ENCODE peak calls at places on chromosomes 16 and 17, in eight cellular contexts. A, M, U, G, J, I, Z and Q are unnamed samples.

GRCh38 chr16:3607634-3608033 is 3.8 kb downstream of the SLX4 start:
- DNase-seq in M (no peak), U (no peak), Z (no peak), A (no peak), J (no peak), I (no peak), G (no peak), Q (no peak)

GRCh38 chr17:16930571-16931317 is 41.2 kb downstream of the TNFRSF13B start:
- DNase-seq in J (no peak), G (no peak), Z (no peak), I (no peak), U (no peak), A (no peak), M (no peak), Q (no peak)

GRCh38 chr17:34275881-34276280 is 5.9 kb downstream of the CCL7 start:
- DNase-seq in U (no peak), A (no peak), I (peak), Z (no peak), J (no peak), G (no peak), M (no peak), Q (no peak)

GRCh38 chr16:4137438-4137837 is 21.2 kb upstream of the ADCY9 start:
- DNase-seq in J (no peak), A (no peak), Z (no peak), U (no peak), M (no peak), G (no peak), I (no peak), Q (no peak)

GRCh38 chr17:82756166-82756565 is 4.3 kb downstream of the TBCD start:
- DNase-seq in G (no peak), I (no peak), M (no peak), U (no peak), Z (no peak), A (no peak), J (no peak), Q (no peak)

GRCh38 chr17:7883781-7884386 is 4.7 kb upstream of the CHD3 start:
- DNase-seq in U (no peak), G (no peak), J (no peak), M (no peak), Z (peak), A (peak), I (peak), Q (no peak)

GRCh38 chr16:11390573-11391495 is 45.6 kb downstream of the RMI2 start:
- DNase-seq in G (no peak), U (no peak), A (no peak), Z (no peak), I (peak), J (no peak), M (no peak), Q (no peak)

GRCh38 chr16:1979271-1980025 is 1.8 kb downstream of the NOXO1 start:
- DNase-seq in J (no peak), M (no peak), I (peak), A (no peak), U (no peak), Z (no peak), G (no peak), Q (peak)

GRCh38 chr17:19305761-19306159 is 56.8 kb downstream of the B9D1 start:
- DNase-seq in Z (no peak), A (no peak), J (no peak), M (peak), U (no peak), G (no peak), I (no peak), Q (no peak)

GRCh38 chr17:82328141-82328993 is 5.2 kb downstream of the SECTM1 start:
- DNase-seq in M (no peak), G (no peak), Z (no peak), A (no peak), I (peak), J (no peak), U (no peak), Q (no peak)